ENCODE peak calls at places on chromosome 1, in seven cellular contexts. U is IMR-90, C is endothelial cell, D is H9, I is HFFc6, Z is nephron progenitor cell, P is NB4. H is an unnamed sample.

GRCh38 chr1:2451744-2452582 is 24.1 kb upstream of the PLCH2 start:
- DNase-seq in I (peak; percentile 90), D (no peak), Z (peak; percentile 36), P (no peak), C (no peak), U (peak; percentile 94), H (no peak)

GRCh38 chr1:162689745-162690671 is 57.7 kb downstream of the DDR2 start:
- DNase-seq in P (peak; percentile 10), Z (no peak), I (peak; percentile 79), U (peak; percentile 36), C (no peak), D (no peak), H (no peak)

GRCh38 chr1:116777831-116778830 is 23.9 kb downstream of the CD2 start:
- DNase-seq in D (no peak), I (peak; percentile 68), C (no peak), Z (no peak), U (peak; percentile 66), P (peak; percentile 62), H (no peak)

GRCh38 chr1:107679518-107679917 is 285.5 kb downstream of the VAV3 start:
- DNase-seq in D (no peak), I (no peak), Z (no peak), P (no peak), C (no peak), U (no peak), H (no peak)

GRCh38 chr1:9289724-9290493 is 2.8 kb upstream of the SPSB1 start:
- DNase-seq in U (peak; percentile 95), P (peak; percentile 73), C (no peak), Z (no peak), I (peak; percentile 88), D (no peak), H (no peak)

GRCh38 chr1:35929730-35930592 is 944 bp upstream of the AGO3 start:
- DNase-seq in I (peak; percentile 24), P (peak; percentile 83), D (peak; percentile 73), C (peak; percentile 26), U (peak; percentile 42), Z (peak; percentile 37), H (peak; percentile 40)

GRCh38 chr1:227560393-227560792 is 3.0 kb upstream of the ZNF678 start:
- DNase-seq in U (no peak), Z (no peak), C (no peak), D (no peak), P (no peak), I (no peak), H (no peak)

GRCh38 chr1:74731399-74732052 is 1.3 kb downstream of the CRYZ start:
- DNase-seq in I (peak; percentile 56), U (peak; percentile 21), P (peak; percentile 2), Z (no peak), C (no peak), D (no peak), H (peak; percentile 38)

GRCh38 chr1:70319750-70320149 is 34.8 kb downstream of the ANKRD13C start:
- DNase-seq in D (no peak), C (no peak), P (no peak), Z (no peak), I (peak; percentile 82), U (peak; percentile 87), H (no peak)

GRCh38 chr1:225156254-225156653 is 226.8 kb downstream of the DNAH14 start:
- DNase-seq in I (no peak), C (no peak), Z (no peak), P (peak; percentile 89), U (no peak), D (no peak), H (no peak)

GRCh38 chr1:30877205-30877912 is 31.2 kb downstream of the SDC3 start:
- DNase-seq in U (peak; percentile 87), D (no peak), P (peak; percentile 37), I (peak; percentile 36), Z (no peak), C (peak; percentile 32), H (no peak)

GRCh38 chr1:61184035-61184713 is 101.8 kb downstream of the NFIA start:
- DNase-seq in P (no peak), D (no peak), I (peak; percentile 36), Z (no peak), C (no peak), U (peak; percentile 63), H (no peak)

GRCh38 chr1:67307251-67308060 is at the start of gene IL12RB2:
- DNase-seq in C (peak; percentile 13), P (no peak), Z (peak; percentile 70), D (peak; percentile 43), I (no peak), U (no peak), H (peak; percentile 71)

GRCh38 chr1:41919131-41919530 is 409 bp upstream of the HIVEP3 start:
- DNase-seq in Z (no peak), D (no peak), P (no peak), I (no peak), C (no peak), U (no peak), H (no peak)

GRCh38 chr1:9397984-9398526 is 105.4 kb downstream of the SPSB1 start:
- DNase-seq in I (no peak), U (peak; percentile 62), C (peak; percentile 38), D (no peak), Z (no peak), P (no peak), H (no peak)

GRCh38 chr1:177966199-177966598 is 3.7 kb downstream of the SEC16B start:
- DNase-seq in U (peak; percentile 13), P (no peak), C (no peak), D (no peak), I (peak; percentile 25), Z (no peak), H (no peak)

GRCh38 chr1:51230501-51231078 is 5.5 kb upstream of the RNF11 start:
- DNase-seq in C (no peak), P (no peak), I (no peak), Z (no peak), U (no peak), D (no peak), H (no peak)

GRCh38 chr1:212485895-212486590 is 53.3 kb downstream of the NENF start:
- DNase-seq in P (peak; percentile 88), C (peak; percentile 37), D (peak; percentile 55), U (peak; percentile 97), Z (peak; percentile 23), I (peak; percentile 91), H (no peak)

GRCh38 chr1:192311281-192311680 is 5.5 kb upstream of the RGS21 start:
- DNase-seq in D (no peak), P (peak; percentile 65), U (peak; percentile 80), Z (no peak), I (peak; percentile 13), C (no peak), H (no peak)

GRCh38 chr1:94417702-94417961 is 557 bp upstream of the ABCD3 start:
- DNase-seq in U (no peak), D (no peak), P (no peak), Z (no peak), C (no peak), I (no peak), H (no peak)

GRCh38 chr1:241531195-241532172 is 694 bp upstream of the KMO start:
- DNase-seq in U (peak; percentile 78), I (peak; percentile 70), Z (peak; percentile 6), C (no peak), D (no peak), P (peak; percentile 85), H (no peak)
- TF ChIP-seq CTCF in U (peak; percentile 75), I (peak; percentile 87), Z (peak; percentile 55), C (peak; percentile 67), D (peak; percentile 69), P (no peak), H (peak; percentile 44)

GRCh38 chr1:112710159-112710558 is 3.2 kb upstream of the RHOC start:
- DNase-seq in C (no peak), I (no peak), D (no peak), Z (no peak), P (no peak), U (no peak), H (no peak)

GRCh38 chr1:112712191-112712590 is 2.9 kb downstream of the PPM1J start:
- DNase-seq in U (no peak), I (no peak), Z (no peak), D (no peak), C (no peak), P (no peak), H (no peak)

GRCh38 chr1:112710586-112710985 is 3.7 kb upstream of the RHOC start:
- DNase-seq in Z (no peak), C (no peak), I (no peak), U (no peak), P (no peak), D (no peak), H (no peak)

GRCh38 chr1:112711672-112712071 is 3.5 kb downstream of the PPM1J start:
- DNase-seq in U (no peak), Z (no peak), P (no peak), C (no peak), D (no peak), I (no peak), H (no peak)

DNA sequence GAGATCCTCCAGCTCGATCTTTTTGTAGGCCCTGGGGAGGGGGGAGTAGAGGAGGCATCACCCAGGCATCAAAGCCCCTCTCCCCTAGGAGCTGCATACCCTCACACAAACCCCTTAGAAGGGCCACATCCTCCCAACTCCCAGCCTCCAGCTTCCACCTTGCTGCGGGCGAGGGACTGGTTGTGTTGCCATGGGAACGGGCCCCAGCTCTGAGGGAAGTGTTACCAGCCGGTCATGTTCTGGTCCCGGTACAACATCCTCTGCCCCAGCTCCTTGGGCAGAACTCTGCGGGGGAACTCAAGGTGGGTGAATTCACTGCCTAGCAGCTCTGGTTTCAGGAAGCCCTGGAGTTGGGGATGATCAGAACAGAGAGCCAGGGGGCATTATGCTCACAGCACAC is 4.1 kb downstream of the PPM1J start:
- DNase-seq in U (no peak), D (no peak), I (no peak), Z (peak; percentile 36), C (peak; percentile 47), P (no peak), H (no peak)
- TF ChIP-seq CTCF in U (no peak), D (no peak), I (no peak), Z (no peak), C (no peak), P (no peak), H (no peak)

DNA sequence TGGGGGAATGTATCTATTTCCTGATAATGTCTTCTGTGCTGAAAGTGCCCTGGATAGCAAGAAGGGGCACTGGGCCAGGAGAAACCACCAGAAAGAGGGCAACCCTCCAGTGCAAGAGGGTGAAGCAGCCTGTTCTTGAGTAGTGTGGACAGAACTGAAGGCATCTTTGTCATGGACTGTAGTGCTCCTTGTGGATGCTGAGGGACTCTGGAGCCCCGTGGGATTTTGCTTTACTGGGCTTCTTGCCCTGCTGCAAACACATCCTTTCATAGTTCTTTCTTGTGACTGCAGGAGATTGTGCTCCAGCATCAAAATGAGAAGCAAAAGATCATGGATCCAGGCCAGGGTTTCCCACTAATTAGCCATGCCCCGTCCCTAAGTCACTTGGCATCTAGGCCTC is 300.6 kb downstream of the ZNF326 start:
- DNase-seq in D (no peak), Z (no peak), P (no peak), U (no peak), I (no peak), C (no peak), H (no peak)
- TF ChIP-seq CTCF in D (no peak), Z (no peak), P (no peak), U (no peak), I (no peak), C (no peak), H (no peak)

DNA sequence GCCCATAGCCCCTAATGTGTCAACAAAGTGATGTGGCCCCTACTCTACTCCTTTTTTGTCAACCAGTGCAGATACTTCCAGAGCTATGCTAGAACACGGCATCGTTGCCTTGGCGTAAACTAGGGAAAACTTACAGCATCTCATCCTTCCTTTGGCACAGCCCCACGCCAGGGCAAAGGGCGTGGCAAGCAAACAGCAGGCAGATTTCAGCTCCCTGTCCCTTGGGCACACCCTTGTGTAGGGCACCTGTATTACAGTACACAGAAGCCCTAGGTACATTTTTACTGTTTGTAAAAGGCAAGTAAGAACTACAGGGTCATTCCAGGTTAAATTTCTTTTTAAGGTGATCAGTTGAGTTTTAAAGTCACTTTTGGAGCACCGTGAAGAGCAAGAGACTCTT is 29.3 kb downstream of the PRDX6 start:
- DNase-seq in P (no peak), U (no peak), Z (no peak), D (peak; percentile 64), I (no peak), C (no peak), H (no peak)
- TF ChIP-seq CTCF in P (no peak), U (no peak), Z (no peak), D (peak; percentile 60), I (peak; percentile 48), C (no peak), H (no peak)